ENCODE peak calls at places on chromosome 5, in nine cellular contexts. K, P, F, X, N, Z, O, Q and U are unnamed samples.

GRCh38 chr5:68680376-68680775 is 413.4 kb upstream of the SLC30A5 start:
- DNase-seq in Z (no peak), F (no peak), N (no peak), P (no peak), K (no peak), O (no peak), Q (no peak), X (no peak), U (no peak)

GRCh38 chr5:42948961-42949347 is 91.2 kb downstream of the ANXA2R start:
- DNase-seq in Z (no peak), Q (no peak), P (no peak), O (no peak), F (no peak), X (no peak), K (no peak), N (no peak), U (no peak)

GRCh38 chr5:57718155-57718554 is 235.5 kb upstream of the ACTBL2 start:
- DNase-seq in N (no peak), X (no peak), Z (no peak), P (no peak), Q (no peak), O (no peak), F (no peak), K (no peak), U (no peak)

GRCh38 chr5:62621280-62621679 is 42.7 kb downstream of the LRRC70 start:
- DNase-seq in K (no peak), P (no peak), O (no peak), N (no peak), F (no peak), Q (no peak), X (no peak), Z (no peak), U (no peak)

GRCh38 chr5:134803821-134804220 is 41.9 kb upstream of the C5orf24 start:
- DNase-seq in Z (no peak), P (no peak), F (no peak), O (no peak), Q (no peak), K (no peak), N (no peak), X (no peak), U (no peak)

GRCh38 chr5:134466241-134467069 is 54.8 kb upstream of the CDKN2AIPNL start:
- DNase-seq in O (peak), Z (peak), F (peak), P (peak), N (peak), Q (peak), K (no peak), X (peak), U (peak)

GRCh38 chr5:145540375-145540774 is 294.8 kb downstream of the PRELID2 start:
- DNase-seq in F (no peak), Z (no peak), K (no peak), O (no peak), N (no peak), P (no peak), Q (no peak), X (peak), U (no peak)

GRCh38 chr5:113489299-113489698 is 1.0 kb upstream of the MCC start:
- DNase-seq in O (no peak), X (peak), Z (no peak), N (no peak), K (no peak), P (no peak), F (peak), Q (no peak), U (no peak)

GRCh38 chr5:21810737-21811316 is 1042.3 kb downstream of the CDH12 start:
- DNase-seq in Q (no peak), K (no peak), N (no peak), Z (no peak), O (no peak), X (peak), P (no peak), F (no peak), U (no peak)

GRCh38 chr5:7050986-7051385 is 337.8 kb downstream of the TENT4A start:
- DNase-seq in K (no peak), N (no peak), Z (no peak), X (no peak), O (no peak), F (no peak), P (no peak), Q (no peak), U (no peak)

GRCh38 chr5:34045996-34046395 is 3.0 kb upstream of the C1QTNF3 start:
- DNase-seq in F (no peak), X (no peak), Q (no peak), N (no peak), K (no peak), P (no peak), Z (no peak), O (no peak), U (no peak)

GRCh38 chr5:180208435-180209081 is 453 bp downstream of the RASGEF1C start:
- DNase-seq in Z (peak), O (no peak), F (no peak), N (no peak), K (no peak), Q (no peak), X (no peak), P (peak), U (no peak)

GRCh38 chr5:83256091-83256775 is 178.9 kb downstream of the XRCC4 start:
- DNase-seq in F (no peak), N (no peak), Z (no peak), P (no peak), O (no peak), Q (no peak), X (no peak), K (no peak), U (no peak)

GRCh38 chr5:120463026-120463770 is 902 bp upstream of the PRR16 start:
- DNase-seq in O (no peak), P (no peak), F (no peak), N (no peak), Q (no peak), K (no peak), X (no peak), Z (no peak), U (no peak)

GRCh38 chr5:63572751-63573150 is 389.5 kb downstream of the HTR1A start:
- DNase-seq in F (no peak), P (no peak), Z (no peak), X (no peak), K (no peak), Q (no peak), N (no peak), O (no peak), U (no peak)

GRCh38 chr5:139707445-139708003 is 59.4 kb downstream of the CXXC5 start:
- DNase-seq in O (no peak), N (no peak), F (no peak), X (no peak), P (no peak), Q (no peak), Z (no peak), K (no peak), U (no peak)

GRCh38 chr5:113510836-113511451 is 2.5 kb upstream of the YTHDC2 start:
- DNase-seq in Q (no peak), O (no peak), X (peak), P (no peak), K (no peak), F (peak), N (no peak), Z (no peak), U (no peak)

GRCh38 chr5:150166193-150167162 is at the start of gene CDX1:
- DNase-seq in F (no peak), Q (no peak), X (no peak), K (no peak), P (no peak), O (peak), N (no peak), Z (no peak), U (no peak)

GRCh38 chr5:7494446-7495132 is 98.7 kb downstream of the ADCY2 start:
- DNase-seq in Q (no peak), F (no peak), N (no peak), X (no peak), Z (no peak), K (no peak), P (no peak), O (no peak), U (no peak)

GRCh38 chr5:56323505-56323904 is 90.4 kb upstream of the ANKRD55 start:
- DNase-seq in Z (no peak), X (no peak), K (no peak), N (no peak), Q (no peak), F (no peak), P (no peak), O (no peak), U (no peak)

DNA sequence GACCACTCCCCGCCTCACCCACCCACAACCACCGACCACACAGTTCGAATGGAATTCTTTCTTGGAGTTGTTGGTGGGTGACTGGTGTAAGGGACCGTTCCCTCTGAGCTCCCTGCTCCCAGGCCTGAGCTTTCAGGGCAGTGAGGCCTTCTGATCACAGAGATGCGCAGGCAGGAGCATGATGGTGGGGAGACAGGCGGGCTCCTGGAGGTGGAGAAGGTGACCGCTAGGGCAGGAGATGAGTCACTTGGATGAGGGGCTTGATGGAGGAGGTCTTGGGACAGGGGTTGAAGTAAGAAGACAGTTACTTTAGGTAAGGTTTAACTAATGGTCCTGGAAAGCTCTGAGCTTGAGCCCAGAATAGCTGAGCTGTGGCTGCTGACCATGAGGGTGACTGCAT is 88.5 kb downstream of the HSPA4 start:
- DNase-seq in N (no peak), K (no peak), X (no peak), O (no peak), Q (no peak), P (no peak), Z (no peak), F (no peak), U (no peak)
- TF ChIP-seq POLR2A in N (no peak), K (no peak), X (no peak), O (no peak), Q (no peak), P (no peak), Z (no peak), F (no peak), U (no peak)

DNA sequence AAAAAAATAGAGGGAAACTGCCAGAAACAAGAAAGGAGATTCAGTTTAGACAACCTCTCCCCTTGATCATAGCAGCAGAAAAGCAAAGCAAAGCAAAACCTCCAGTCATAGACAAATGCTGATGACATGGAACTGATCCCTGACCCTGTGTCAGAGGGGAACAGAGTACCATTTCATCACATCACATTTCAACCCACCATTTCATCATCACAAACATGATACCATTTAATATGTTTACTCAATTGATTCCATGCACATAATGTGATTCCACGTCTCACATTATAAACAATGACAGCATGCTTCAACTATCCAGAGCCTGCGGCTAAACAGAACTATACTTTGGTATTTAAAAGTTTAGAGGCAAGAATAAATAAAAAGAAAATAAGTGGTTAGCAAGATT is 28.7 kb upstream of the ACOT12 start:
- DNase-seq in Z (no peak), Q (no peak), X (no peak), O (no peak), N (no peak), F (no peak), K (no peak), P (no peak), U (no peak)
- TF ChIP-seq POLR2AphosphoS5 in Z (no peak), Q (no peak), X (no peak), O (peak), N (no peak), F (no peak), K (no peak), P (no peak), U (no peak)

GRCh38 chr5:147509710-147510651 is at the start of gene DPYSL3:
- DNase-seq in N (peak), X (peak), P (peak), F (peak), Z (no peak), K (no peak), O (peak), Q (peak), U (peak)
- TF ChIP-seq POLR2A in N (no peak), X (peak), P (peak), F (no peak), Z (no peak), K (no peak), O (peak), Q (no peak), U (no peak)

DNA sequence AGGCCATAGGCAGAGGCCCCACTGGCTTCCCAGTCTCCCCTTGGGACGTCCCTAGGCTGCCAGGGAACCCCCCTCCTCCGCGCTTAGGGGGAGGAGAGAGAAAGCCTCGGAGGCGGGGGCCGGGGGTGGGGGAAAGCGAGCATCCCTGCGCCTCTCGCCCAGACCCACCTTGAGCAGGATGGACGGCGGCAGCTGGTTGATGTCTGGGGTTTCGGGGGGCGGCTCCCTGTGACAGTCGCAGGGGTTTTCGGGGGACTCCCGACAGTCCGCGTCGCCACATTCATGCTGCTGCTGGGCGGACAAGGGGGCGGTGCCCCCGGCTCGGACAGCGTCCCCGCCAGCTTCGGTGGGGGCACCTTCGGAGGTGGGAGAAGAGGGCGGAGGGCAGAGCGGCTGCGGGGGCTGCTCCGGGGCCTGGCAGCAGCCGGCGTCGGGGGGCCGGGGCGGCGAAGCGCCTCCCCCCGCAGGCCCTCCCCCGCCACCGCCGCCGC is 1.3 kb downstream of the FBXL17 start:
- DNase-seq in Z (peak), Q (peak), F (no peak), N (no peak), O (peak), P (peak), K (peak), X (peak), U (peak)
- TF ChIP-seq POLR2AphosphoS5 in Z (peak), Q (no peak), F (no peak), N (no peak), O (no peak), P (peak), K (no peak), X (no peak), U (no peak)

GRCh38 chr5:168946363-168946762 is 354.6 kb downstream of the SLIT3 start:
- DNase-seq in Q (no peak), X (no peak), N (no peak), O (no peak), F (no peak), Z (no peak), P (no peak), K (no peak), U (no peak)

GRCh38 chr5:168940712-168941111 is 360.2 kb downstream of the SLIT3 start:
- DNase-seq in O (no peak), P (no peak), K (no peak), X (no peak), Q (no peak), Z (no peak), N (no peak), F (no peak), U (no peak)

GRCh38 chr5:168941901-168942300 is 359.0 kb downstream of the SLIT3 start:
- DNase-seq in Z (no peak), X (no peak), N (no peak), Q (no peak), K (no peak), F (no peak), O (no peak), P (no peak), U (no peak)

GRCh38 chr5:168943999-168944398 is 356.9 kb downstream of the SLIT3 start:
- DNase-seq in Z (no peak), O (no peak), K (no peak), X (no peak), P (no peak), N (no peak), F (no peak), Q (no peak), U (no peak)

DNA sequence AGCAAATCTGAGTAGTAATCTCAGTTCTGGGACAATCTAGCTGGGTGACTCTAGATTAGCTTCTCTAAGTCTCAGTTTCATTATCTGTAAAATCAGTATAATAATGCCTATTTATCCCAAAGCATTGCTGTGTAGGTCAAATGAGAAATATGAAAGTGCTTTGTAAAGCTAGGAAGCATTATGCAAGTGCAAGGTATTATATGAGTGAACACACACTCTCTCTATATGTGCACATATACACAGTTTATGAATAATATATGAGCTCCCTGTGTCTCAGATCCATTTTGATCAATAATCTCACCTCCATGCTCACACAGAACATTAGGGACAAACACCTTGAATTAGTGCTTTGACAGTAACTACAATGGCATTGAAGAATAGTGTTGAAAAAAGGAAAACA is 357.5 kb downstream of the SLIT3 start:
- DNase-seq in N (no peak), K (no peak), Z (no peak), F (no peak), X (no peak), O (no peak), P (no peak), Q (no peak), U (no peak)
- TF ChIP-seq POLR2A in N (no peak), K (no peak), Z (no peak), F (no peak), X (no peak), O (no peak), P (no peak), Q (no peak), U (no peak)

DNA sequence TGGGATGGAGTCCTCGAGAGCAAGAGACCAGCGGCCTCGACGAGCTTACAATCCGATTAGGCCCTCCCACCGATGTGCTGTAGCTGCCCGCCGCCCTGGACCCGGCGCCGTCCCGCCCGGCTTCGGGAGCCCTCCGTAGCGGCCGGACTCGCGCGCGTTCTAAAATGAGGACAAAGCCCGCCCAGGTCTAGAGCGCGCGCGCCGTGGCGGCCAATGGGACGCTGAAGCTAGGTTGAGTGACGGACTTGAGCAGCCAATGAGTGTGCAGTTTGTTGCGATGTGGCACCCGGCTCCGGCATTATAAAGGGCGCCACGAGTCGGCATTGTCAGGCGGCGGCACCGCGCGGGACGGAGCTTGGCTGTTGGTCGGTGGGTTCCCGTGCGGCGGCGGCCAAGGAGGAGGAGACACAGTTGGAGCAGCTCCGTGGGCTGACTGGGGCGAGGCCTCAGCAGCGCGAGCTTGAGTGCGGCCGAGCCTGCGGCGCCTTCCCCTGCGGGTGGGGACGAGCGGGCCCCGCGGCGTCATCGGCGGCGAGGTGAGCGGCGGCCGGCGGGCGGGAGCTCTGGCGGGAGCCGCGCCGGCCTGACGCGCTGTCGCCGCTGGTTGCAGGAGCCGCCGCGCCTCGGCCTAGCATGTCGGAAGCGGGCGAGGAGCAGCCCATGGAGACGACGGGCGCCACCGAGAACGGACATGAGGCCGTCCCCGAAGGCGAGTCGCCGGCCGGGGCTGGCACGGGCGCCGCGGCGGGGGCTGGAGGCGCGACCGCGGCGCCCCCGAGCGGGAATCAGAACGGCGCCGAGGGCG is at the start of gene HNRNPAB:
- DNase-seq in O (peak), N (peak), K (peak), F (peak), P (peak), Z (peak), X (peak), Q (peak), U (peak)
- TF ChIP-seq POLR2AphosphoS5 in O (peak), N (peak), K (peak), F (peak), P (peak), Z (peak), X (peak), Q (peak), U (peak)

DNA sequence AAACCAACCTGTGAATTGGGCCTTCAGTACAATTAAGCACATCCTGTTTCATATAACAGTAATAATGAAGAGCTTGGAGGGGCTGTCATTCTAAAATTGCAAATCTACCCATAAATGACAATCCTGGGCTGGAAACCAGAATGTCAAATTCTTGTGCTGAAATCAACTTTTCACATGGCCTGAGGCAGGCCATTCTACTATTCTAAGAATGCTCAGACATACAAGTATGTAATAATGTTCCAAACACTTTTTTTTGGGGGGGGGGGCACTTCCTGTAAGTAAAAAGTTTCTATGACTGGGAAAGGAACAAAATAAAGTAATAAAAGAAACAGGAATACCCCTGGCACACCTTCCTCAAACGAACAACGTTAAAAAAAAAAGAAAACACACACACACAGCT is 1.5 kb downstream of the ETF1 start:
- DNase-seq in P (no peak), O (no peak), Q (no peak), N (no peak), K (no peak), Z (no peak), X (no peak), F (no peak), U (no peak)
- TF ChIP-seq POLR2A in P (no peak), O (no peak), Q (no peak), N (no peak), K (no peak), Z (no peak), X (no peak), F (no peak), U (no peak)

GRCh38 chr5:60335913-60336312 is 364.1 kb downstream of the DEPDC1B start:
- DNase-seq in Z (no peak), P (no peak), X (no peak), N (no peak), F (no peak), O (no peak), K (no peak), Q (no peak), U (no peak)
- TF ChIP-seq POLR2AphosphoS5 in Z (no peak), P (no peak), X (no peak), N (no peak), F (no peak), O (no peak), K (no peak), Q (no peak), U (no peak)